ENCODE peak calls at places on chromosomes 3 and 15, in four cellular contexts. R, U, E and C are unnamed samples.

GRCh38 chr15:91956026-91956723 is 102.7 kb downstream of the SLCO3A1 start:
- DNase-seq in E (no peak), R (no peak), U (no peak), C (no peak)

GRCh38 chr3:13233487-13234154 is 160.4 kb upstream of the IQSEC1 start:
- DNase-seq in E (no peak), U (no peak), R (no peak), C (no peak)

GRCh38 chr15:40081691-40082194 is 26.9 kb downstream of the BMF start:
- DNase-seq in R (no peak), U (peak), E (peak), C (no peak)

GRCh38 chr3:197209366-197210260 is 88.8 kb downstream of the DLG1 start:
- DNase-seq in E (no peak), R (no peak), U (no peak), C (no peak)

GRCh38 chr15:29352402-29352801 is 82.8 kb upstream of the NSMCE3 start:
- DNase-seq in E (no peak), U (no peak), R (no peak), C (no peak)

GRCh38 chr3:61613666-61614065 is 52.3 kb downstream of the PTPRG start:
- DNase-seq in E (no peak), R (no peak), U (no peak), C (no peak)

GRCh38 chr3:64995857-64996564 is 308.2 kb upstream of the ADAMTS9 start:
- DNase-seq in E (no peak), U (no peak), R (no peak), C (no peak)

GRCh38 chr3:197028711-197029510 is 706 bp downstream of the MELTF start:
- DNase-seq in E (no peak), U (no peak), R (no peak), C (no peak)

GRCh38 chr15:101536875-101537405 is 47.4 kb upstream of the PCSK6 start:
- DNase-seq in U (no peak), R (no peak), E (no peak), C (no peak)

GRCh38 chr3:167716920-167717319 is 17.8 kb downstream of the PDCD10 start:
- DNase-seq in U (no peak), R (no peak), E (no peak), C (no peak)

GRCh38 chr3:77186728-77187127 is 146.8 kb downstream of the ROBO2 start:
- DNase-seq in U (no peak), R (no peak), E (no peak), C (peak)

GRCh38 chr3:25834346-25834745 is 44.5 kb downstream of the OXSM start:
- DNase-seq in R (no peak), U (no peak), E (no peak), C (no peak)

GRCh38 chr3:183151716-183152385 is 10.7 kb downstream of the LAMP3 start:
- DNase-seq in U (no peak), E (no peak), R (no peak), C (no peak)

GRCh38 chr3:128079823-128080222 is 27.6 kb downstream of the SEC61A1 start:
- DNase-seq in E (no peak), R (no peak), U (no peak), C (no peak)

GRCh38 chr3:123609063-123609462 is 24.2 kb upstream of the HACD2 start:
- DNase-seq in R (no peak), E (no peak), U (no peak), C (no peak)

GRCh38 chr3:1908651-1909445 is 189.8 kb upstream of the CNTN4 start:
- DNase-seq in R (no peak), E (no peak), U (peak), C (no peak)

GRCh38 chr3:16305121-16305541 is 40.1 kb downstream of the OXNAD1 start:
- DNase-seq in R (no peak), U (no peak), E (no peak), C (no peak)

GRCh38 chr3:59084598-59084997 is 34.8 kb upstream of the CFAP20DC start:
- DNase-seq in E (no peak), U (no peak), R (no peak), C (no peak)

GRCh38 chr3:132378-132777 is 64.2 kb upstream of the CHL1 start:
- DNase-seq in R (no peak), U (no peak), E (no peak), C (no peak)

GRCh38 chr3:127418560-127419099 is 130.8 kb upstream of the PRR20G start:
- DNase-seq in E (no peak), U (no peak), R (no peak), C (no peak)

GRCh38 chr3:171285287-171285686 is 174.9 kb downstream of the TNIK start:
- DNase-seq in R (no peak), U (no peak), E (no peak), C (no peak)

GRCh38 chr3:62631471-62631870 is 243.7 kb downstream of the CADPS start:
- DNase-seq in U (no peak), E (no peak), R (no peak), C (no peak)

GRCh38 chr3:72285483-72285882 is 500.5 kb upstream of the PROK2 start:
- DNase-seq in R (no peak), E (no peak), U (no peak), C (no peak)